ENCODE peak calls at places on chromosomes 3 and 15, in five cellular contexts. W, U, G, J and Z are unnamed samples.
A peak's percentile ranks its signal among the peaks of the same experiment; 100 is the strongest.

GRCh38 chr3:149080699-149081091 is 5.6 kb downstream of the HLTF start:
- DNase-seq in W (peak; percentile 79), U (peak; percentile 28), G (no peak), J (no peak), Z (no peak)

GRCh38 chr3:60147249-60147648 is 1097.4 kb upstream of the CFAP20DC start:
- DNase-seq in W (no peak), U (no peak), G (no peak), J (no peak), Z (no peak)

GRCh38 chr15:58401991-58402649 is 29.7 kb upstream of the LIPC start:
- DNase-seq in W (peak; percentile 70), U (no peak), G (no peak), J (no peak), Z (no peak)

GRCh38 chr3:136464502-136464901 is 214.4 kb downstream of the PCCB start:
- DNase-seq in W (no peak), U (peak; percentile 95), G (no peak), J (no peak), Z (no peak)

GRCh38 chr3:122558605-122559004 is 5.5 kb downstream of the PARP9 start:
- DNase-seq in W (no peak), U (no peak), G (no peak), J (no peak), Z (no peak)

GRCh38 chr3:46715507-46716175 is 2.0 kb downstream of the PRSS50 start:
- DNase-seq in W (no peak), U (no peak), G (no peak), J (peak; percentile 17), Z (no peak)

GRCh38 chr3:157066335-157067071 is 93.4 kb downstream of the CCNL1 start:
- DNase-seq in W (peak; percentile 76), U (peak; percentile 98), G (peak; percentile 57), J (no peak), Z (no peak)

GRCh38 chr15:25508369-25509002 is 69.7 kb upstream of the UBE3A start:
- DNase-seq in W (peak; percentile 56), U (peak; percentile 64), G (no peak), J (no peak), Z (no peak)

GRCh38 chr3:23655749-23656148 is 150.0 kb upstream of the UBE2E1 start:
- DNase-seq in W (no peak), U (no peak), G (no peak), J (no peak), Z (no peak)

GRCh38 chr15:38578626-38579025 is 14.0 kb upstream of the RASGRP1 start:
- DNase-seq in W (no peak), U (no peak), G (no peak), J (no peak), Z (no peak)

GRCh38 chr15:80525853-80526252 is 121.7 kb downstream of the ARNT2 start:
- DNase-seq in W (no peak), U (no peak), G (no peak), J (no peak), Z (no peak)

GRCh38 chr3:136078421-136079364 is 113.2 kb downstream of the PPP2R3A start:
- DNase-seq in W (peak; percentile 56), U (peak; percentile 38), G (no peak), J (no peak), Z (no peak)

GRCh38 chr3:64765951-64766350 is 78.2 kb upstream of the ADAMTS9 start:
- DNase-seq in W (no peak), U (no peak), G (no peak), J (no peak), Z (no peak)

GRCh38 chr3:180744226-180744625 is 64.9 kb upstream of the CCDC39 start:
- DNase-seq in W (no peak), U (no peak), G (no peak), J (no peak), Z (no peak)

GRCh38 chr3:128491900-128492352 is 1.1 kb downstream of the GATA2 start:
- DNase-seq in W (no peak), U (no peak), G (no peak), J (no peak), Z (no peak)

GRCh38 chr3:3334456-3334855 is 155.0 kb upstream of the CRBN start:
- DNase-seq in W (no peak), U (no peak), G (no peak), J (no peak), Z (no peak)

GRCh38 chr15:85168642-85169173 is 187.1 kb downstream of the PDE8A start:
- DNase-seq in W (peak; percentile 21), U (peak; percentile 8), G (no peak), J (no peak), Z (no peak)

GRCh38 chr15:68019814-68020525 is 34.1 kb upstream of the PIAS1 start:
- DNase-seq in W (no peak), U (no peak), G (no peak), J (no peak), Z (no peak)

DNA sequence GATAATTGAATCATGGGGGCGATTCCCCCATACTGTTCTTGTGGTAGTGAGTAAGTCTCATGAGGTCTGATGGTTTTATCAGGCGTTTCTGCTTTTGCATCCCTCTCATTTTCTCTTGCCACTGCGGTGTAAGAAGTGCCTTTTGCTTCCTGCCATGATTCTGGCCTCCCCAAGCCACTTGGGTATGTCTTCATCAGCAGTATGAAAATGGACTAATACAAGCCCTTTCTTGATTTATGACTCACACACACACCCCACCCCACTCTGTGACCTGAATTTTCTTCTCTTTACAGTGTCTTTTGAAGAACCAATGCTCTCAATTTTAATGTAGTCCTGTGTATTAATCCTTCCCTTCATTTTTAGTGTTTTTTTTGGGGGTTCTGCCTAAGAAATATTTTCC is 244.8 kb downstream of the PLCL2 start:
- DNase-seq in W (no peak), U (no peak), G (no peak), J (no peak), Z (no peak)
- TF ChIP-seq CTCF in W (no peak), U (no peak), G (no peak), J (no peak), Z (no peak)

GRCh38 chr3:62803276-62803675 is 71.9 kb downstream of the CADPS start:
- DNase-seq in W (no peak), U (no peak), G (no peak), J (no peak), Z (no peak)
- TF ChIP-seq CTCF in W (no peak), U (no peak), G (no peak), J (no peak), Z (no peak)

GRCh38 chr3:9076985-9077384 is 113.7 kb upstream of the RAD18 start:
- DNase-seq in W (no peak), U (no peak), G (no peak), J (no peak), Z (no peak)

GRCh38 chr3:9081201-9081818 is 118.0 kb upstream of the RAD18 start:
- DNase-seq in W (no peak), U (no peak), G (no peak), J (no peak), Z (no peak)

GRCh38 chr3:9079674-9080073 is 116.4 kb upstream of the RAD18 start:
- DNase-seq in W (no peak), U (no peak), G (no peak), J (no peak), Z (no peak)

GRCh38 chr3:9080165-9080564 is 116.9 kb upstream of the RAD18 start:
- DNase-seq in W (no peak), U (peak; percentile 23), G (no peak), J (no peak), Z (no peak)

GRCh38 chr3:9078561-9079240 is 115.4 kb upstream of the RAD18 start:
- DNase-seq in W (no peak), U (no peak), G (no peak), J (no peak), Z (no peak)
- TF ChIP-seq CTCF in W (no peak), U (no peak), G (no peak), J (no peak), Z (peak; percentile 17)

GRCh38 chr3:162777118-162777517 is 1280.5 kb downstream of the OTOL1 start:
- DNase-seq in W (peak; percentile 5), U (no peak), G (no peak), J (no peak), Z (no peak)
- TF ChIP-seq CTCF in W (peak; percentile 4), U (no peak), G (no peak), J (no peak), Z (no peak)

GRCh38 chr3:188362405-188362831 is 208.5 kb downstream of the LPP start:
- DNase-seq in W (peak; percentile 85), U (peak; percentile 69), G (no peak), J (no peak), Z (no peak)
- TF ChIP-seq CTCF in W (peak; percentile 22), U (peak; percentile 12), G (no peak), J (no peak), Z (no peak)

GRCh38 chr3:117589454-117589853 is 879.9 kb downstream of the TUSC7 start:
- DNase-seq in W (no peak), U (no peak), G (no peak), J (no peak), Z (no peak)

GRCh38 chr3:117587416-117587815 is 877.8 kb downstream of the TUSC7 start:
- DNase-seq in W (no peak), U (no peak), G (no peak), J (no peak), Z (no peak)

GRCh38 chr3:117586161-117586560 is 876.6 kb downstream of the TUSC7 start:
- DNase-seq in W (no peak), U (no peak), G (no peak), J (no peak), Z (no peak)
- TF ChIP-seq CTCF in W (no peak), U (no peak), G (no peak), J (no peak), Z (no peak)